ENCODE peak calls at places on chromosomes 4 and X, in eight cellular contexts. One of them, this sample, is unnamed.

GRCh38 chrX:115563633-115564182 is 2.7 kb downstream of the PLS3 start:
- DNase-seq in HFFc6: no peak
- DNase-seq in bronchial epithelial cell: no peak
- DNase-seq in mammary epithelial cell: no peak
- DNase-seq in CD8-positive, alpha-beta T cell: no peak
- DNase-seq in GM13976: no peak
- DNase-seq in A549: peak; percentile 25
- DNase-seq in K562: no peak
- DNase-seq in this sample: no peak

GRCh38 chrX:21972721-21973120 is 32.2 kb downstream of the SMS start:
- DNase-seq in CD8-positive, alpha-beta T cell: peak; percentile 68
- DNase-seq in GM13976: no peak
- DNase-seq in mammary epithelial cell: no peak
- DNase-seq in K562: no peak
- DNase-seq in A549: peak; percentile 35
- DNase-seq in HFFc6: peak; percentile 85
- DNase-seq in bronchial epithelial cell: peak; percentile 57
- DNase-seq in this sample: no peak

GRCh38 chr4:144645102-144645469 is 870 bp upstream of the HHIP start:
- DNase-seq in GM13976: no peak
- DNase-seq in HFFc6: no peak
- DNase-seq in CD8-positive, alpha-beta T cell: no peak
- DNase-seq in K562: no peak
- DNase-seq in mammary epithelial cell: no peak
- DNase-seq in A549: no peak
- DNase-seq in bronchial epithelial cell: no peak
- DNase-seq in this sample: no peak

GRCh38 chrX:40573763-40574162 is 7.0 kb upstream of the ATP6AP2 start:
- DNase-seq in HFFc6: no peak
- DNase-seq in mammary epithelial cell: peak; percentile 14
- DNase-seq in GM13976: no peak
- DNase-seq in K562: no peak
- DNase-seq in CD8-positive, alpha-beta T cell: no peak
- DNase-seq in A549: peak; percentile 54
- DNase-seq in bronchial epithelial cell: peak; percentile 17
- DNase-seq in this sample: peak; percentile 39

GRCh38 chr4:76023381-76023780 is at the start of gene CXCL10:
- DNase-seq in GM13976: peak; percentile 34
- DNase-seq in mammary epithelial cell: peak; percentile 75
- DNase-seq in K562: no peak
- DNase-seq in HFFc6: no peak
- DNase-seq in bronchial epithelial cell: peak; percentile 49
- DNase-seq in CD8-positive, alpha-beta T cell: no peak
- DNase-seq in A549: no peak
- DNase-seq in this sample: peak; percentile 39

GRCh38 chr4:132297346-132297745 is 851.7 kb upstream of the PCDH10 start:
- DNase-seq in K562: no peak
- DNase-seq in GM13976: no peak
- DNase-seq in A549: no peak
- DNase-seq in CD8-positive, alpha-beta T cell: no peak
- DNase-seq in mammary epithelial cell: no peak
- DNase-seq in HFFc6: peak; percentile 20
- DNase-seq in bronchial epithelial cell: no peak
- DNase-seq in this sample: no peak

GRCh38 chr4:141047228-141047884 is 85.9 kb downstream of the RNF150 start:
- DNase-seq in HFFc6: peak; percentile 50
- DNase-seq in bronchial epithelial cell: peak; percentile 49
- DNase-seq in CD8-positive, alpha-beta T cell: no peak
- DNase-seq in A549: no peak
- DNase-seq in mammary epithelial cell: no peak
- DNase-seq in GM13976: no peak
- DNase-seq in K562: no peak
- DNase-seq in this sample: peak; percentile 42

GRCh38 chrX:153578200-153578835 is 20.6 kb downstream of the CCNQ start:
- DNase-seq in A549: no peak
- DNase-seq in CD8-positive, alpha-beta T cell: no peak
- DNase-seq in K562: no peak
- DNase-seq in mammary epithelial cell: no peak
- DNase-seq in HFFc6: no peak
- DNase-seq in GM13976: no peak
- DNase-seq in bronchial epithelial cell: no peak
- DNase-seq in this sample: no peak

GRCh38 chr4:184253072-184253420 is 35.4 kb upstream of the ENPP6 start:
- DNase-seq in CD8-positive, alpha-beta T cell: no peak
- DNase-seq in bronchial epithelial cell: no peak
- DNase-seq in mammary epithelial cell: no peak
- DNase-seq in GM13976: no peak
- DNase-seq in A549: no peak
- DNase-seq in K562: no peak
- DNase-seq in HFFc6: no peak
- DNase-seq in this sample: no peak

GRCh38 chr4:153488006-153488718 is 22.0 kb downstream of the TMEM131L start:
- DNase-seq in mammary epithelial cell: peak; percentile 69
- DNase-seq in bronchial epithelial cell: peak; percentile 37
- DNase-seq in K562: no peak
- DNase-seq in GM13976: peak; percentile 71
- DNase-seq in HFFc6: no peak
- DNase-seq in CD8-positive, alpha-beta T cell: peak; percentile 88
- DNase-seq in A549: no peak
- DNase-seq in this sample: no peak

GRCh38 chrX:68930576-68931317 is 101.9 kb downstream of the EFNB1 start:
- DNase-seq in CD8-positive, alpha-beta T cell: no peak
- DNase-seq in mammary epithelial cell: no peak
- DNase-seq in GM13976: no peak
- DNase-seq in K562: no peak
- DNase-seq in HFFc6: no peak
- DNase-seq in A549: no peak
- DNase-seq in bronchial epithelial cell: no peak
- DNase-seq in this sample: no peak

GRCh38 chr4:10240691-10241090 is 124.1 kb upstream of the WDR1 start:
- DNase-seq in mammary epithelial cell: no peak
- DNase-seq in bronchial epithelial cell: no peak
- DNase-seq in K562: no peak
- DNase-seq in GM13976: no peak
- DNase-seq in CD8-positive, alpha-beta T cell: no peak
- DNase-seq in A549: no peak
- DNase-seq in HFFc6: no peak
- DNase-seq in this sample: no peak

GRCh38 chrX:19544693-19545305 is 29.5 kb upstream of the MAP3K15 start:
- DNase-seq in GM13976: peak; percentile 69
- DNase-seq in A549: peak; percentile 64
- DNase-seq in bronchial epithelial cell: peak; percentile 46
- DNase-seq in CD8-positive, alpha-beta T cell: peak; percentile 29
- DNase-seq in K562: peak; percentile 47
- DNase-seq in mammary epithelial cell: peak; percentile 36
- DNase-seq in HFFc6: peak; percentile 54
- DNase-seq in this sample: peak; percentile 71

GRCh38 chr4:760616-761015 is 55.0 kb downstream of the PCGF3 start:
- DNase-seq in mammary epithelial cell: no peak
- DNase-seq in HFFc6: no peak
- DNase-seq in GM13976: no peak
- DNase-seq in CD8-positive, alpha-beta T cell: no peak
- DNase-seq in K562: no peak
- DNase-seq in bronchial epithelial cell: no peak
- DNase-seq in A549: no peak
- DNase-seq in this sample: no peak

GRCh38 chr4:143986173-143986572 is 33.0 kb downstream of the GYPB start:
- DNase-seq in A549: no peak
- DNase-seq in CD8-positive, alpha-beta T cell: no peak
- DNase-seq in HFFc6: no peak
- DNase-seq in K562: no peak
- DNase-seq in mammary epithelial cell: no peak
- DNase-seq in GM13976: no peak
- DNase-seq in bronchial epithelial cell: no peak
- DNase-seq in this sample: no peak

GRCh38 chrX:151984328-151984727 is 9.9 kb upstream of the GABRE start:
- DNase-seq in A549: peak; percentile 76
- DNase-seq in mammary epithelial cell: peak; percentile 84
- DNase-seq in K562: no peak
- DNase-seq in HFFc6: peak; percentile 71
- DNase-seq in bronchial epithelial cell: peak; percentile 92
- DNase-seq in CD8-positive, alpha-beta T cell: no peak
- DNase-seq in GM13976: no peak
- DNase-seq in this sample: peak; percentile 93

GRCh38 chr4:170420255-170420693 is 330.5 kb upstream of the AADAT start:
- DNase-seq in CD8-positive, alpha-beta T cell: no peak
- DNase-seq in A549: no peak
- DNase-seq in bronchial epithelial cell: peak; percentile 27
- DNase-seq in HFFc6: no peak
- DNase-seq in K562: no peak
- DNase-seq in mammary epithelial cell: no peak
- DNase-seq in GM13976: peak; percentile 4
- DNase-seq in this sample: no peak

GRCh38 chr4:79050521-79050880 is 111.3 kb upstream of the PAQR3 start:
- DNase-seq in K562: no peak
- DNase-seq in bronchial epithelial cell: no peak
- DNase-seq in HFFc6: no peak
- DNase-seq in mammary epithelial cell: no peak
- DNase-seq in GM13976: no peak
- DNase-seq in CD8-positive, alpha-beta T cell: no peak
- DNase-seq in A549: no peak
- DNase-seq in this sample: no peak

GRCh38 chr4:4384837-4385236 is 2.1 kb upstream of the NSG1 start:
- DNase-seq in HFFc6: peak; percentile 11
- DNase-seq in mammary epithelial cell: peak; percentile 37
- DNase-seq in bronchial epithelial cell: peak; percentile 55
- DNase-seq in A549: peak; percentile 52
- DNase-seq in CD8-positive, alpha-beta T cell: no peak
- DNase-seq in K562: peak; percentile 43
- DNase-seq in GM13976: no peak
- DNase-seq in this sample: peak; percentile 68

GRCh38 chrX:70322784-70323183 is 32.9 kb downstream of the KIF4A start:
- DNase-seq in CD8-positive, alpha-beta T cell: no peak
- DNase-seq in GM13976: no peak
- DNase-seq in HFFc6: no peak
- DNase-seq in bronchial epithelial cell: no peak
- DNase-seq in K562: no peak
- DNase-seq in mammary epithelial cell: no peak
- DNase-seq in A549: peak; percentile 1
- DNase-seq in this sample: no peak

GRCh38 chr4:154982187-154983047 is 201.3 kb downstream of the RBM46 start:
- DNase-seq in HFFc6: no peak
- DNase-seq in GM13976: peak; percentile 39
- DNase-seq in CD8-positive, alpha-beta T cell: no peak
- DNase-seq in mammary epithelial cell: peak; percentile 44
- DNase-seq in K562: peak; percentile 13
- DNase-seq in bronchial epithelial cell: peak; percentile 57
- DNase-seq in A549: peak; percentile 43
- DNase-seq in this sample: peak; percentile 82

GRCh38 chr4:87011340-87012034 is 76.7 kb downstream of the AFF1 start:
- DNase-seq in GM13976: no peak
- DNase-seq in HFFc6: peak; percentile 86
- DNase-seq in mammary epithelial cell: peak; percentile 80
- DNase-seq in CD8-positive, alpha-beta T cell: no peak
- DNase-seq in bronchial epithelial cell: peak; percentile 94
- DNase-seq in K562: peak; percentile 59
- DNase-seq in A549: peak; percentile 80
- DNase-seq in this sample: peak; percentile 79

GRCh38 chr4:102454981-102455690 is 46.0 kb upstream of the NFKB1 start:
- DNase-seq in mammary epithelial cell: no peak
- DNase-seq in CD8-positive, alpha-beta T cell: no peak
- DNase-seq in A549: no peak
- DNase-seq in GM13976: no peak
- DNase-seq in bronchial epithelial cell: no peak
- DNase-seq in HFFc6: no peak
- DNase-seq in K562: no peak
- DNase-seq in this sample: no peak

GRCh38 chr4:177308125-177308524 is 1.5 kb upstream of the NEIL3 start:
- DNase-seq in bronchial epithelial cell: peak; percentile 50
- DNase-seq in A549: peak; percentile 81
- DNase-seq in mammary epithelial cell: peak; percentile 81
- DNase-seq in K562: no peak
- DNase-seq in GM13976: no peak
- DNase-seq in CD8-positive, alpha-beta T cell: no peak
- DNase-seq in HFFc6: peak; percentile 88
- DNase-seq in this sample: peak; percentile 99

GRCh38 chr4:145887241-145887964 is 51.2 kb downstream of the ZNF827 start:
- DNase-seq in GM13976: no peak
- DNase-seq in A549: no peak
- DNase-seq in CD8-positive, alpha-beta T cell: no peak
- DNase-seq in HFFc6: peak; percentile 74
- DNase-seq in K562: no peak
- DNase-seq in mammary epithelial cell: no peak
- DNase-seq in bronchial epithelial cell: peak; percentile 22
- DNase-seq in this sample: no peak

GRCh38 chr4:3257125-3257690 is 8.2 kb downstream of the MSANTD1 start:
- DNase-seq in HFFc6: no peak
- DNase-seq in K562: no peak
- DNase-seq in CD8-positive, alpha-beta T cell: no peak
- DNase-seq in bronchial epithelial cell: peak; percentile 60
- DNase-seq in mammary epithelial cell: peak; percentile 24
- DNase-seq in A549: no peak
- DNase-seq in GM13976: no peak
- DNase-seq in this sample: peak; percentile 83
- TF ChIP-seq CTCF in HFFc6: no peak
- TF ChIP-seq CTCF in K562: no peak
- TF ChIP-seq CTCF in CD8-positive, alpha-beta T cell: no peak
- TF ChIP-seq CTCF in bronchial epithelial cell: no peak
- TF ChIP-seq CTCF in mammary epithelial cell: no peak
- TF ChIP-seq CTCF in A549: no peak
- TF ChIP-seq CTCF in GM13976: no peak
- TF ChIP-seq CTCF in this sample: no peak

GRCh38 chr4:11426003-11426402 is 2.7 kb downstream of the HS3ST1 start:
- DNase-seq in GM13976: no peak
- DNase-seq in bronchial epithelial cell: no peak
- DNase-seq in K562: no peak
- DNase-seq in A549: no peak
- DNase-seq in HFFc6: no peak
- DNase-seq in CD8-positive, alpha-beta T cell: no peak
- DNase-seq in mammary epithelial cell: no peak
- DNase-seq in this sample: no peak
- TF ChIP-seq CTCF in GM13976: no peak
- TF ChIP-seq CTCF in bronchial epithelial cell: no peak
- TF ChIP-seq CTCF in K562: no peak
- TF ChIP-seq CTCF in A549: no peak
- TF ChIP-seq CTCF in HFFc6: no peak
- TF ChIP-seq CTCF in CD8-positive, alpha-beta T cell: no peak
- TF ChIP-seq CTCF in mammary epithelial cell: no peak
- TF ChIP-seq CTCF in this sample: no peak

DNA sequence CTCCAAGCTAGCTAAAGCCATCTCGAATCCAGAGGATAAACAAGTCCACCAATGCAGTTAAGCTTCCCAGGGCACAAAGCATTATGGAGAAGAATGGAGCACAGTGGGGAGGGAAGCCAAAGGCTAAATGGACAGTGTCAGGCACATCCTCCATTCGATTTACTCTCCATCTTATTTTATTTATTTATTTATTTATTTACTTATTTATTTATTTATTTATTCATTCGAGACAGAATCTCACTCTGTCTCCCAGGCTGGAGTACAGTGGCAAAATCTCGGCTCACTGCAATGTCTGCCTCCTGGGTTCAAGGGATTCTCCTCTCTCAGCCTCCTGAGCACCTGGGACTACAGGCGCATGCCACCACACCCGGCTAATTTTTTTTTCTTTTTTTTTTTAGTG is 26.3 kb upstream of the EIF4E start:
- DNase-seq in CD8-positive, alpha-beta T cell: no peak
- DNase-seq in A549: no peak
- DNase-seq in K562: no peak
- DNase-seq in mammary epithelial cell: no peak
- DNase-seq in bronchial epithelial cell: no peak
- DNase-seq in HFFc6: no peak
- DNase-seq in GM13976: no peak
- DNase-seq in this sample: no peak
- TF ChIP-seq CTCF in CD8-positive, alpha-beta T cell: no peak
- TF ChIP-seq CTCF in A549: no peak
- TF ChIP-seq CTCF in K562: no peak
- TF ChIP-seq CTCF in mammary epithelial cell: no peak
- TF ChIP-seq CTCF in bronchial epithelial cell: no peak
- TF ChIP-seq CTCF in HFFc6: no peak
- TF ChIP-seq CTCF in GM13976: no peak
- TF ChIP-seq CTCF in this sample: no peak

GRCh38 chr4:41044165-41044564 is 170.2 kb downstream of the APBB2 start:
- DNase-seq in mammary epithelial cell: no peak
- DNase-seq in bronchial epithelial cell: peak; percentile 29
- DNase-seq in HFFc6: no peak
- DNase-seq in CD8-positive, alpha-beta T cell: no peak
- DNase-seq in GM13976: no peak
- DNase-seq in A549: peak; percentile 10
- DNase-seq in K562: no peak
- DNase-seq in this sample: no peak
- TF ChIP-seq CTCF in mammary epithelial cell: peak; percentile 23
- TF ChIP-seq CTCF in bronchial epithelial cell: no peak
- TF ChIP-seq CTCF in HFFc6: peak; percentile 60
- TF ChIP-seq CTCF in CD8-positive, alpha-beta T cell: no peak
- TF ChIP-seq CTCF in GM13976: no peak
- TF ChIP-seq CTCF in A549: no peak
- TF ChIP-seq CTCF in K562: no peak
- TF ChIP-seq CTCF in this sample: no peak

This sample was measured in MCF 10A.